ENCODE peak calls at places on chromosomes 12 and 14, in four cellular contexts. G is pancreas, H is coronary artery, D is neuronal stem cell. K is an unnamed sample.

GRCh38 chr14:55414551-55414950 is 2.9 kb upstream of the ATG14 start:
- DNase-seq in H (no peak), G (no peak), D (no peak), K (no peak)

GRCh38 chr14:61284001-61284400 is 2.9 kb upstream of the TMEM30B start:
- DNase-seq in G (no peak), D (no peak), H (no peak), K (no peak)

GRCh38 chr14:55977346-55977745 is 140.9 kb upstream of the PELI2 start:
- DNase-seq in H (no peak), G (no peak), D (no peak), K (no peak)

GRCh38 chr14:59630281-59630963 is 53.8 kb upstream of the CCDC175 start:
- DNase-seq in H (no peak), G (peak), D (peak), K (peak)

GRCh38 chr12:87274594-87275245 is 754.5 kb downstream of the C12orf50 start:
- DNase-seq in H (no peak), G (no peak), D (no peak), K (no peak)

GRCh38 chr14:27587103-27587502 is 989.3 kb upstream of the NOVA1 start:
- DNase-seq in H (no peak), G (no peak), D (no peak), K (no peak)

GRCh38 chr12:65333649-65334048 is 55.2 kb downstream of the MSRB3 start:
- DNase-seq in D (no peak), H (no peak), G (no peak), K (no peak)

GRCh38 chr14:98909251-98909944 is 362.6 kb downstream of the BCL11B start:
- DNase-seq in H (no peak), G (no peak), D (no peak), K (no peak)

GRCh38 chr12:59742831-59743230 is 147.0 kb downstream of the SLC16A7 start:
- DNase-seq in G (no peak), D (no peak), H (no peak), K (no peak)

GRCh38 chr12:124565071-124565491 is 2.3 kb downstream of the NCOR2 start:
- DNase-seq in D (no peak), G (no peak), H (no peak), K (no peak)

GRCh38 chr12:77070382-77071294 is 5.3 kb upstream of the E2F7 start:
- DNase-seq in G (no peak), H (no peak), D (no peak), K (no peak)

GRCh38 chr12:59023861-59024424 is 103.6 kb upstream of the LRIG3 start:
- DNase-seq in G (no peak), H (no peak), D (no peak), K (no peak)

GRCh38 chr12:26471560-26471959 is 276.2 kb downstream of the SSPN start:
- DNase-seq in H (no peak), G (no peak), D (no peak), K (peak)

GRCh38 chr12:127770123-127770522 is 496.8 kb upstream of the TMEM132C start:
- DNase-seq in G (no peak), H (no peak), D (no peak), K (no peak)

GRCh38 chr12:20423557-20423956 is 55.2 kb downstream of the PDE3A start:
- DNase-seq in G (no peak), H (no peak), D (no peak), K (no peak)

GRCh38 chr12:112005419-112006395 is 7.3 kb downstream of the TMEM116 start:
- DNase-seq in D (no peak), G (no peak), H (no peak), K (no peak)

GRCh38 chr14:68797180-68797670 is 4.4 kb upstream of the ZFP36L1 start:
- DNase-seq in G (no peak), D (no peak), H (peak), K (no peak)
- H3K27ac ChIP-seq in G (no peak), D (no peak), H (peak), K (no peak)

DNA sequence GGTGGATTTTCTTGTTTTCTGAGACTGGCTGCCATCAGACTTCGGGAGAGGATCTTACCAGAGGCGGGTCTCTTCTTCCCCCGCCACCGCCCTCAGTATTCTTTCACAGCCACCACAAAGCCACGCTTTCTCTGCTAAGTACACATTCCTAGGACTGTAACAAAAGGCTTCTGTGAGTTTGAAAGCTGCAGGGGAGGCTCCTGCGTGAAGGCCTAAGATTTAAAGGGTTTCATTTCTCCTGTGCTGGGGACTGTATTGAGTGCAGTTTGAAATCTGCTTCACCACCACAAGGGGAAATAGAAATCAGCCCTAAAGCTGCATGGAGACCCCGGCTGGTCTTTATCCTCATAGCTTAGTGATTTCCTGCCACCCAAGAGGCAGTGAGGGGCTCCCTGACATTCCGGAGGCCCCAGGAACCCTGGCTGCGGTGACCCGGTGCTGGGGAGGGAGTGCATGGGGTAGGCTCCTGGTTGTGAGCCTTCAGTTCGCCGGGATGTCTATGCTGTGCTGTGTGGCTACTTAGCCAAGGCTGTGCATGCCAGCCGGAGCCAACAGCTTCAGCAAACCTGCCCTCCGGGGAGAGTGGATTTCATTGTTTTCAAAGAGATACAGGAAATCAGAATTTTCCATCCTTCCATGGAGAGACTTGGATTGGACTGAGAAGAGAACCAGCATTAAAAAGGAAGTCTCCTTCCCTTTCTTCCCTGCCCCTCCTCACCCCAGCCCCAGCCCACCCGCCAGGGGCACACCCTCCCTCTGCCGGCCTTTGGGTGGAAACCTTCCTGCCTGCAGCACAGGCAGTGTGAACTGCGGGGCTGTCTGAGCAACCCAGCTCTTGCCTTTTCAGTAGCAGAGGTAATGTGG is 163.3 kb downstream of the ETV6 start:
- DNase-seq in D (peak), G (no peak), H (no peak), K (peak)
- H3K27ac ChIP-seq in D (peak), G (peak), H (peak), K (peak)

DNA sequence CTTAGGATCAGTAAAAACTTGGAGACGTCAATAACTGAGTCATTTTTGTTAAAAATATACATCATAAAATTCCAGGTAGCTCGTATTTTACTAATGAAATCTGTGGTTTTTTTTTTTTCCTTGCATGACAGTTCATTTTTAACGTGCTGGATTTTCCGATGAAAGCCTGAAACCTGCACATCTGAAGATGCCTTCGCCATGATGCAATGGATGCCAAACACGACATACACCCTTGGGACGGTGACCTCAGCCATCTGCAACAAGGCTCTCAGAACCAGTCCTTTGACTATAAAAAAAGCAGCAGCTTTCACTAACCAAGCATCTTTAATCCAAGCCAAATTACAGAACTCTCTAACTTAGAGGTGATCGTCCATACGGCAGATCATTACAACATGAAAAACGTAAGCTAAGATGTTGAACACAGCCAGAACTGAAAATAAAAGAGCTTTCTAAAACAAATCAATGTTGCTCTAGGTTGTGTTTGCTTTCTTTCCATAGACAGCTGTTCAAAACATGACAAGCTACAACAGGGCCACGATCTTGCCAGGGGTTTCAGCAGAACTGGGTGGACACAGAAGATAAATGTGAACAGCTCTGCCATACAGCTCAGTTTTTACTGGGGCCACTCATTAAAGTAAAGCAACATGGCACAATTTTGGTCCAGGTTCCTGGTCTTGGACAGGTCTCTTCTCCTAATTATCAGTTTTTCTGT is 7.8 kb downstream of the NIN start:
- DNase-seq in D (no peak), G (no peak), H (no peak), K (no peak)
- H3K27ac ChIP-seq in D (no peak), G (peak), H (no peak), K (no peak)

GRCh38 chr14:92412912-92413311 is 89.9 kb downstream of the SLC24A4 start:
- DNase-seq in G (no peak), H (no peak), D (no peak), K (no peak)
- H3K27ac ChIP-seq in G (no peak), H (no peak), D (no peak), K (no peak)

GRCh38 chr14:100304825-100305445 is 1.3 kb downstream of the SLC25A29 start:
- DNase-seq in D (no peak), G (no peak), H (no peak), K (peak)

GRCh38 chr14:100306256-100306505 is at the start of gene SLC25A29:
- DNase-seq in G (no peak), H (no peak), D (no peak), K (no peak)

GRCh38 chr14:100303925-100304324 is 2.3 kb downstream of the SLC25A29 start:
- DNase-seq in H (no peak), D (no peak), G (no peak), K (no peak)

GRCh38 chr14:100306506-100307214 is 416 bp upstream of the SLC25A29 start:
- DNase-seq in H (peak), G (peak), D (peak), K (peak)

GRCh38 chr14:100305446-100306255 is 593 bp downstream of the SLC25A29 start:
- DNase-seq in H (no peak), D (no peak), G (no peak), K (no peak)
- H3K27ac ChIP-seq in H (peak), D (peak), G (peak), K (peak)